ENCODE peak calls at places on chromosome 14, in eight cellular contexts. One of them, this sample, is unnamed.

GRCh38 chr14:94062344-94062904 is 18.6 kb downstream of the DDX24 start:
- DNase-seq in suprapubic skin: no peak
- DNase-seq in GM23338: no peak
- DNase-seq in sigmoid colon: no peak
- DNase-seq in stomach: no peak
- DNase-seq in HL-60: no peak
- DNase-seq in HCT116: no peak
- DNase-seq in H1: no peak
- DNase-seq in this sample: no peak

GRCh38 chr14:30223385-30223785 is 295.7 kb upstream of the PRKD1 start:
- DNase-seq in H1: no peak
- DNase-seq in GM23338: no peak
- DNase-seq in HL-60: no peak
- DNase-seq in HCT116: peak; percentile 10
- DNase-seq in suprapubic skin: peak; percentile 79
- DNase-seq in stomach: peak; percentile 90
- DNase-seq in sigmoid colon: peak; percentile 80
- DNase-seq in this sample: no peak

GRCh38 chr14:100765991-100766390 is 39.3 kb downstream of the DLK1 start:
- DNase-seq in HCT116: no peak
- DNase-seq in suprapubic skin: no peak
- DNase-seq in stomach: no peak
- DNase-seq in GM23338: no peak
- DNase-seq in sigmoid colon: peak; percentile 19
- DNase-seq in HL-60: no peak
- DNase-seq in H1: no peak
- DNase-seq in this sample: no peak

GRCh38 chr14:33782923-33783322 is 168.0 kb downstream of the EGLN3 start:
- DNase-seq in suprapubic skin: no peak
- DNase-seq in HCT116: no peak
- DNase-seq in sigmoid colon: no peak
- DNase-seq in GM23338: no peak
- DNase-seq in HL-60: no peak
- DNase-seq in H1: no peak
- DNase-seq in stomach: no peak
- DNase-seq in this sample: no peak

GRCh38 chr14:82447586-82447985 is 913.9 kb upstream of the SEL1L start:
- DNase-seq in H1: no peak
- DNase-seq in sigmoid colon: no peak
- DNase-seq in suprapubic skin: no peak
- DNase-seq in HCT116: no peak
- DNase-seq in HL-60: no peak
- DNase-seq in stomach: no peak
- DNase-seq in GM23338: peak; percentile 19
- DNase-seq in this sample: no peak

GRCh38 chr14:47674546-47675238 is 713 bp downstream of the MDGA2 start:
- DNase-seq in H1: no peak
- DNase-seq in GM23338: peak; percentile 63
- DNase-seq in suprapubic skin: no peak
- DNase-seq in HCT116: no peak
- DNase-seq in HL-60: peak; percentile 4
- DNase-seq in sigmoid colon: no peak
- DNase-seq in stomach: no peak
- DNase-seq in this sample: no peak

GRCh38 chr14:105486974-105487448 is 325 bp downstream of the CRIP1 start:
- DNase-seq in sigmoid colon: peak; percentile 89
- DNase-seq in suprapubic skin: no peak
- DNase-seq in H1: no peak
- DNase-seq in HL-60: no peak
- DNase-seq in HCT116: no peak
- DNase-seq in stomach: no peak
- DNase-seq in GM23338: peak; percentile 62
- DNase-seq in this sample: no peak

GRCh38 chr14:61602733-61603077 is 92.6 kb upstream of the HIF1A start:
- DNase-seq in stomach: no peak
- DNase-seq in H1: no peak
- DNase-seq in GM23338: no peak
- DNase-seq in sigmoid colon: no peak
- DNase-seq in suprapubic skin: no peak
- DNase-seq in HL-60: no peak
- DNase-seq in HCT116: no peak
- DNase-seq in this sample: no peak

GRCh38 chr14:65101631-65102440 is 481 bp downstream of the MAX start:
- DNase-seq in stomach: peak; percentile 30
- DNase-seq in sigmoid colon: no peak
- DNase-seq in suprapubic skin: no peak
- DNase-seq in GM23338: peak; percentile 51
- DNase-seq in H1: no peak
- DNase-seq in HCT116: no peak
- DNase-seq in HL-60: no peak
- DNase-seq in this sample: no peak

GRCh38 chr14:94485944-94486841 is 10.2 kb upstream of the SERPINA9 start:
- DNase-seq in GM23338: peak; percentile 94
- DNase-seq in sigmoid colon: peak; percentile 71
- DNase-seq in suprapubic skin: no peak
- DNase-seq in stomach: peak; percentile 62
- DNase-seq in HCT116: peak; percentile 22
- DNase-seq in HL-60: peak; percentile 6
- DNase-seq in H1: peak; percentile 59
- DNase-seq in this sample: peak; percentile 71

GRCh38 chr14:33790996-33791395 is 159.9 kb downstream of the EGLN3 start:
- DNase-seq in suprapubic skin: no peak
- DNase-seq in HL-60: no peak
- DNase-seq in H1: no peak
- DNase-seq in HCT116: no peak
- DNase-seq in stomach: no peak
- DNase-seq in GM23338: no peak
- DNase-seq in sigmoid colon: no peak
- DNase-seq in this sample: no peak

GRCh38 chr14:105086833-105087307 is 21.6 kb upstream of the GPR132 start:
- DNase-seq in HL-60: peak; percentile 81
- DNase-seq in stomach: peak; percentile 78
- DNase-seq in GM23338: peak; percentile 93
- DNase-seq in suprapubic skin: peak; percentile 87
- DNase-seq in sigmoid colon: peak; percentile 89
- DNase-seq in H1: peak; percentile 56
- DNase-seq in HCT116: peak; percentile 24
- DNase-seq in this sample: peak; percentile 76

GRCh38 chr14:77613207-77613606 is 3.2 kb downstream of the SPTLC2 start:
- DNase-seq in GM23338: no peak
- DNase-seq in sigmoid colon: no peak
- DNase-seq in H1: no peak
- DNase-seq in suprapubic skin: no peak
- DNase-seq in stomach: no peak
- DNase-seq in HCT116: no peak
- DNase-seq in HL-60: peak; percentile 20
- DNase-seq in this sample: no peak

GRCh38 chr14:99947695-99948094 is 117.5 kb upstream of the EVL start:
- DNase-seq in HL-60: peak; percentile 25
- DNase-seq in HCT116: no peak
- DNase-seq in sigmoid colon: peak; percentile 69
- DNase-seq in GM23338: no peak
- DNase-seq in H1: no peak
- DNase-seq in stomach: no peak
- DNase-seq in suprapubic skin: no peak
- DNase-seq in this sample: no peak

GRCh38 chr14:22600027-22600426 is 1.9 kb downstream of the ABHD4 start:
- DNase-seq in HL-60: no peak
- DNase-seq in suprapubic skin: no peak
- DNase-seq in GM23338: no peak
- DNase-seq in sigmoid colon: no peak
- DNase-seq in H1: no peak
- DNase-seq in stomach: no peak
- DNase-seq in HCT116: no peak
- DNase-seq in this sample: no peak
- H3K4me3 ChIP-seq in HL-60: no peak overlapping the region
- H3K4me3 ChIP-seq in suprapubic skin: no peak overlapping the region
- H3K4me3 ChIP-seq in GM23338: peak overlapping the region; percentile 97
- H3K4me3 ChIP-seq in sigmoid colon: no peak overlapping the region
- H3K4me3 ChIP-seq in H1: no peak overlapping the region
- H3K4me3 ChIP-seq in stomach: peak overlapping the region; percentile 85
- H3K4me3 ChIP-seq in HCT116: no peak overlapping the region
- H3K4me3 ChIP-seq in this sample: no peak overlapping the region

DNA sequence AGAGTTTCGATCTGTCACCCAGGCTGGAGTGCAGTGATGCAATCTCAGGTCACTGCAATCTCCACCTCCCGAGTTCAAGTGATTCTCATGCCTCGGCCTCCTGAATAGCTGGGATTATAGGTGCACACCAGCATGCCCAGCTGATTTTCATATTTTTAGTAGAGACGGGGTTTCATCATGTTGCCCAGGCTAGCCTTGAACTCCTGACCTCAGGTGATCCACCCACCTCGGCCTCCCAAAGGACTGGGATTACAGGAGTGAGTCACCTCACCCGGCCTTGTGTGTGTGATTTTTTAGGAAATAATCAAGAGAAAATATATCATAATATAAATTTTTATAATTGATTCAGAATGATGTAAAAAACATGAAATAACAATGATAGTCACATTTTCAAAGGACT is 1231.4 kb downstream of the GALC start:
- DNase-seq in HL-60: no peak
- DNase-seq in H1: no peak
- DNase-seq in suprapubic skin: no peak
- DNase-seq in stomach: no peak
- DNase-seq in HCT116: no peak
- DNase-seq in sigmoid colon: no peak
- DNase-seq in GM23338: no peak
- DNase-seq in this sample: no peak
- TF ChIP-seq POLR2AphosphoS5 in HL-60: no peak
- TF ChIP-seq POLR2AphosphoS5 in H1: no peak
- TF ChIP-seq POLR2AphosphoS5 in suprapubic skin: no peak
- TF ChIP-seq POLR2AphosphoS5 in stomach: no peak
- TF ChIP-seq POLR2AphosphoS5 in HCT116: no peak
- TF ChIP-seq POLR2AphosphoS5 in sigmoid colon: no peak
- TF ChIP-seq POLR2AphosphoS5 in GM23338: no peak
- TF ChIP-seq POLR2AphosphoS5 in this sample: no peak

GRCh38 chr14:91323671-91324605 is 79.4 kb upstream of the GPR68 start:
- DNase-seq in suprapubic skin: peak; percentile 94
- DNase-seq in HL-60: peak; percentile 89
- DNase-seq in GM23338: peak; percentile 89
- DNase-seq in H1: peak; percentile 47
- DNase-seq in stomach: peak; percentile 90
- DNase-seq in sigmoid colon: peak; percentile 92
- DNase-seq in HCT116: peak; percentile 18
- DNase-seq in this sample: peak; percentile 71
- H3K4me3 ChIP-seq in suprapubic skin: peak overlapping the region; percentile 45
- H3K4me3 ChIP-seq in HL-60: peak overlapping the region; percentile 17
- H3K4me3 ChIP-seq in GM23338: no peak overlapping the region
- H3K4me3 ChIP-seq in H1: no peak overlapping the region
- H3K4me3 ChIP-seq in stomach: peak overlapping the region; percentile 36
- H3K4me3 ChIP-seq in sigmoid colon: peak overlapping the region; percentile 40
- H3K4me3 ChIP-seq in HCT116: no peak overlapping the region
- H3K4me3 ChIP-seq in this sample: no peak overlapping the region

GRCh38 chr14:20377171-20377570 is 33.7 kb downstream of the PARP2 start:
- DNase-seq in sigmoid colon: no peak
- DNase-seq in stomach: peak; percentile 67
- DNase-seq in HCT116: no peak
- DNase-seq in suprapubic skin: no peak
- DNase-seq in HL-60: no peak
- DNase-seq in GM23338: no peak
- DNase-seq in H1: no peak
- DNase-seq in this sample: no peak

GRCh38 chr14:20381341-20381740 is 32.0 kb downstream of the TEP1 start:
- DNase-seq in GM23338: no peak
- DNase-seq in sigmoid colon: no peak
- DNase-seq in HL-60: no peak
- DNase-seq in HCT116: no peak
- DNase-seq in stomach: no peak
- DNase-seq in suprapubic skin: no peak
- DNase-seq in H1: no peak
- DNase-seq in this sample: no peak

GRCh38 chr14:20372796-20373195 is 29.4 kb downstream of the PARP2 start:
- DNase-seq in H1: no peak
- DNase-seq in suprapubic skin: no peak
- DNase-seq in HCT116: no peak
- DNase-seq in sigmoid colon: no peak
- DNase-seq in GM23338: no peak
- DNase-seq in stomach: no peak
- DNase-seq in HL-60: no peak
- DNase-seq in this sample: no peak

GRCh38 chr14:20379743-20380142 is 33.6 kb downstream of the TEP1 start:
- DNase-seq in H1: no peak
- DNase-seq in HL-60: no peak
- DNase-seq in suprapubic skin: no peak
- DNase-seq in stomach: no peak
- DNase-seq in HCT116: no peak
- DNase-seq in sigmoid colon: no peak
- DNase-seq in GM23338: no peak
- DNase-seq in this sample: no peak

GRCh38 chr14:20376071-20376588 is 32.7 kb downstream of the PARP2 start:
- DNase-seq in stomach: peak; percentile 72
- DNase-seq in GM23338: no peak
- DNase-seq in H1: no peak
- DNase-seq in suprapubic skin: no peak
- DNase-seq in HCT116: no peak
- DNase-seq in HL-60: no peak
- DNase-seq in sigmoid colon: no peak
- DNase-seq in this sample: no peak
- TF ChIP-seq POLR2AphosphoS5 in stomach: no peak
- TF ChIP-seq POLR2AphosphoS5 in GM23338: no peak
- TF ChIP-seq POLR2AphosphoS5 in H1: no peak
- TF ChIP-seq POLR2AphosphoS5 in suprapubic skin: no peak
- TF ChIP-seq POLR2AphosphoS5 in HCT116: no peak
- TF ChIP-seq POLR2AphosphoS5 in HL-60: no peak
- TF ChIP-seq POLR2AphosphoS5 in sigmoid colon: no peak
- TF ChIP-seq POLR2AphosphoS5 in this sample: no peak

GRCh38 chr14:49999826-50000214 is 106.9 kb downstream of the ARF6 start:
- DNase-seq in suprapubic skin: no peak
- DNase-seq in GM23338: no peak
- DNase-seq in HCT116: no peak
- DNase-seq in stomach: no peak
- DNase-seq in HL-60: no peak
- DNase-seq in H1: no peak
- DNase-seq in sigmoid colon: no peak
- DNase-seq in this sample: no peak

GRCh38 chr14:50000215-50001145 is 107.6 kb downstream of the ARF6 start:
- DNase-seq in H1: no peak
- DNase-seq in HCT116: peak; percentile 71
- DNase-seq in stomach: peak; percentile 56
- DNase-seq in suprapubic skin: peak; percentile 86
- DNase-seq in HL-60: peak; percentile 60
- DNase-seq in sigmoid colon: peak; percentile 83
- DNase-seq in GM23338: peak; percentile 41
- DNase-seq in this sample: no peak

GRCh38 chr14:50002926-50003212 is 110.0 kb downstream of the ARF6 start:
- DNase-seq in H1: no peak
- DNase-seq in sigmoid colon: no peak
- DNase-seq in HCT116: no peak
- DNase-seq in stomach: no peak
- DNase-seq in GM23338: no peak
- DNase-seq in HL-60: no peak
- DNase-seq in suprapubic skin: no peak
- DNase-seq in this sample: no peak

GRCh38 chr14:50001999-50002925 is 109.4 kb downstream of the ARF6 start:
- DNase-seq in HL-60: peak; percentile 13
- DNase-seq in suprapubic skin: no peak
- DNase-seq in stomach: peak; percentile 34
- DNase-seq in H1: no peak
- DNase-seq in sigmoid colon: no peak
- DNase-seq in HCT116: no peak
- DNase-seq in GM23338: peak; percentile 17
- DNase-seq in this sample: no peak

GRCh38 chr14:50001146-50001998 is 108.5 kb downstream of the ARF6 start:
- DNase-seq in H1: no peak
- DNase-seq in sigmoid colon: no peak
- DNase-seq in stomach: peak; percentile 75
- DNase-seq in HCT116: peak; percentile 87
- DNase-seq in suprapubic skin: no peak
- DNase-seq in HL-60: peak; percentile 51
- DNase-seq in GM23338: peak; percentile 45
- DNase-seq in this sample: peak; percentile 67
- H3K4me3 ChIP-seq in H1: no peak overlapping the region
- H3K4me3 ChIP-seq in sigmoid colon: no peak overlapping the region
- H3K4me3 ChIP-seq in stomach: peak overlapping the region; percentile 20
- H3K4me3 ChIP-seq in HCT116: peak overlapping the region; percentile 63
- H3K4me3 ChIP-seq in suprapubic skin: peak overlapping the region; percentile 25
- H3K4me3 ChIP-seq in HL-60: no peak overlapping the region
- H3K4me3 ChIP-seq in GM23338: peak overlapping the region; percentile 17
- H3K4me3 ChIP-seq in this sample: peak overlapping the region; percentile 4

This sample was measured in K562.